ENCODE peak calls at places on chromosomes 7 and 10, in four cellular contexts. D, X, M and N are unnamed samples.

GRCh38 chr7:42409296-42409695 is 172.3 kb upstream of the GLI3 start:
- DNase-seq in D (no peak), X (no peak), M (no peak), N (no peak)

GRCh38 chr7:24764972-24765744 is 7.9 kb upstream of the GSDME start:
- DNase-seq in D (no peak), X (no peak), M (no peak), N (no peak)

GRCh38 chr10:133123050-133123745 is 35.5 kb downstream of the ADGRA1 start:
- DNase-seq in D (no peak), X (no peak), M (no peak), N (no peak)

GRCh38 chr7:44629825-44630580 is 23.6 kb downstream of the OGDH start:
- DNase-seq in D (no peak), X (no peak), M (no peak), N (no peak)

GRCh38 chr10:8412541-8412940 is 358.1 kb downstream of the GATA3 start:
- DNase-seq in D (no peak), X (no peak), M (no peak), N (no peak)

GRCh38 chr7:12719141-12719919 is 31.9 kb downstream of the ARL4A start:
- DNase-seq in D (no peak), X (peak; percentile 67), M (no peak), N (no peak)

GRCh38 chr7:146701166-146701565 is 584.6 kb downstream of the CNTNAP2 start:
- DNase-seq in D (no peak), X (no peak), M (no peak), N (no peak)

GRCh38 chr7:117908031-117908795 is 35.0 kb upstream of the CTTNBP2 start:
- DNase-seq in D (no peak), X (no peak), M (no peak), N (no peak)

GRCh38 chr10:61001731-61002122 is 57.7 kb upstream of the RHOBTB1 start:
- DNase-seq in D (no peak), X (no peak), M (no peak), N (no peak)
- TF ChIP-seq EGR1 in D (no peak), X (no peak), M (no peak), N (no peak)

GRCh38 chr10:62075414-62075813 is 173.9 kb downstream of the ARID5B start:
- DNase-seq in D (no peak), X (no peak), M (no peak), N (no peak)
- TF ChIP-seq EGR1 in D (no peak), X (no peak), M (no peak), N (no peak)

DNA sequence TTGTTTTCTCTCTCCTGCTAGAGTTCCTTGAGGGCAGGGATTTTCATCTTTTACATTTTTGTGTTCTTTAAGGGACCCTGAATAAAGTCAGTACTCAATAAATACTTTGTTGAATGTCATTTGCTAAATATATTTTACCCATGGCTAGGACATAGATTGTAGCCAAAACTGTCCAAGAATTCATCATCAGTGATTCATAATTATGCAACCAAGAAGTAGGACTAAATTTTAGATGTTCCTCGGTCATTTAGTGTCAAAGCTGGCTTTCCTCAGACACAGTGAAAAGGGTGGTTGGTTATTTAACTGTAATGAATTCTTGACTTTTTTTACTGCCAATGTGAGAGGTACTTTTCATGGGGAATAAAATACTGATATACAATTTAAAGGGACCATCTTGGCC is 3.3 kb downstream of the NUDT13 start:
- DNase-seq in D (no peak), X (no peak), M (no peak), N (no peak)
- TF ChIP-seq EGR1 in D (no peak), X (no peak), M (no peak), N (no peak)

GRCh38 chr10:31756131-31757119 is 172.2 kb downstream of the ARHGAP12 start:
- DNase-seq in D (no peak), X (no peak), M (no peak), N (no peak)
- TF ChIP-seq EGR1 in D (no peak), X (no peak), M (no peak), N (no peak)

GRCh38 chr7:110446658-110447057 is 644.3 kb upstream of the LRRN3 start:
- DNase-seq in D (no peak), X (no peak), M (no peak), N (no peak)

GRCh38 chr7:110442386-110442837 is 648.5 kb upstream of the LRRN3 start:
- DNase-seq in D (no peak), X (peak; percentile 21), M (peak; percentile 51), N (peak; percentile 66)
- TF ChIP-seq EGR1 in D (no peak), X (no peak), M (no peak), N (no peak)

DNA sequence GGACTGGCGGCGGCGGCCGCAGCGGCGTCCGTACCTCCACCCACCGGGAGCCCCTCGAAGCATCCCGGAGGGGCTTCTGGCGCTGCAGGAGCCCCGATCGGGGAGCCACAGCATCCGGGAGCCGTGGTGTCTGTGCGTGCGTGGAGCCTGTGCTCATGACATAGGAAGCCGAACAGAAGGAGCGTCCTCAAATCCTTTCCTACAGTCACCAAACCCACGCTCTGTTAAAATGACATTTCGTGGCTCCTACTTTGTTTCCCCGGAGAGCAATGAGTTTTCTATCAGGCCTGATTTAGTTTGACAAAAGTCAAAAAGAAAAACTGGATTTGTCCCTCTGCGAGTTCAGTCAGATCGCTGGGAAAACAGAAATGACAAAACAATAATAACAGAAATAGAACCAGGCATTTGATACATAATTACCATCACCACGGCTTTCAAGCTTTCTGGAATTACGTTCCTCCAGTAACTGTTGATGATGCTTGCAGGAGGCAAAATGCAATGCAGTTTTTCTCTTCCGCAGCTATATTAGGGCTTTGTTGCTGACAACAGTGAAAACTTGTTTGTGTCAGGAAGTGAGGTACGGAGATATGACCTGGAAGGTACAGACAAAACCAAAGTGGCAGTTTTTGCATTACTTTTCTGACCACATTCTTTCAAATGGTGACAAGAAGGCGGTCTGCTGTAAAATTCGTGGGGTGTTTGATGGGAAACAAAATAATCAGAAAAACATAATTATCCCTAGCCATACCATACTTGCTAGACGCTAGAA is 219.3 kb upstream of the MKLN1 start:
- DNase-seq in D (no peak), X (peak; percentile 50), M (no peak), N (no peak)
- TF ChIP-seq EGR1 in D (no peak), X (no peak), M (no peak), N (no peak)

DNA sequence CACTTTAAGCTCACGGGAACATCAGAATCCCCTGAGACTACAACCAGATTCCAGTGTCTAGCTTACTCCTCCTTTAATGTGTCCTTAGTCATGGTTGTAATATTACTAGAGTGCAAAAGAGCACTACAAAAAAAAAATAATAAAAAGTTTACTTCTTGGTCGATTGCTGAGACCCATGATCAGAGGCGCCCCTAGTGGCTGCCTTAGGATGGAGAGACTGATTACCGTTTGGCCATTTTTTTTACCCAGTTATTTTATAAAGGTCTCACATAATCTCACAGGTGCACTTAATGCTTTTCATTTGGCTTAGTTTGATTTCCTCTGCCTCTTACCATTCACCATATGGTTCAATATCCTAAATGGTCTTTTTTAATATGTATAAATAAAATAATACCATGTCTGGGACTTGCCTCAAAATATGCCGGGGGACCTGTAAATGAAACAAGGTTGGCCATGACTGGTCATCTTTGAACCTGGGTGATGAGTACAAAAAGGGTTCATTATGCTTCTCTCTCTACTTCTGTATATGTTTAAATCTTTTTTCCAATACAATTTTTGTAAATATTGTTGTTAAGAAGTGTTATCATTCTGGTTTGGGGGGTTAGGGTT is 331.5 kb upstream of the NFE2L3 start:
- DNase-seq in D (no peak), X (peak; percentile 52), M (peak; percentile 18), N (no peak)
- TF ChIP-seq EGR1 in D (no peak), X (no peak), M (no peak), N (no peak)

GRCh38 chr7:152050547-152050971 is 25.1 kb downstream of the GALNT11 start:
- DNase-seq in D (no peak), X (no peak), M (no peak), N (no peak)

GRCh38 chr7:152052772-152053171 is 27.3 kb downstream of the GALNT11 start:
- DNase-seq in D (no peak), X (no peak), M (no peak), N (no peak)

GRCh38 chr7:152056621-152057274 is 31.3 kb downstream of the GALNT11 start:
- DNase-seq in D (no peak), X (no peak), M (no peak), N (no peak)

GRCh38 chr7:152051968-152052367 is 26.5 kb downstream of the GALNT11 start:
- DNase-seq in D (no peak), X (no peak), M (no peak), N (no peak)

GRCh38 chr7:152054377-152055230 is 29.1 kb downstream of the GALNT11 start:
- DNase-seq in D (no peak), X (no peak), M (no peak), N (no peak)
- TF ChIP-seq EGR1 in D (no peak), X (no peak), M (no peak), N (no peak)

GRCh38 chr7:151087247-151088018 is 1.2 kb downstream of the AGAP3 start:
- DNase-seq in D (no peak), X (peak; percentile 79), M (no peak), N (no peak)
- TF ChIP-seq EGR1 in D (no peak), X (peak; percentile 66), M (no peak), N (no peak)